ENCODE peak calls at places on chromosome 20, in five cellular contexts. I, J, O, M and P are unnamed samples.

GRCh38 chr20:43194187-43194586 is 4.5 kb upstream of the PTPRT start:
- DNase-seq in I (no peak), O (no peak), M (no peak), J (no peak), P (no peak)

GRCh38 chr20:53510266-53510665 is 83.4 kb downstream of the ZNF217 start:
- DNase-seq in O (no peak), M (no peak), J (no peak), I (no peak), P (no peak)

GRCh38 chr20:63830821-63831593 is at the start of gene ZBTB46:
- DNase-seq in M (no peak), J (no peak), O (peak; percentile 98), I (no peak), P (peak; percentile 42)

GRCh38 chr20:8587246-8587645 is 455.2 kb downstream of the PLCB1 start:
- DNase-seq in J (no peak), O (no peak), I (peak; percentile 81), M (no peak), P (no peak)

GRCh38 chr20:13149371-13149770 is 71.7 kb upstream of the ISM1 start:
- DNase-seq in M (no peak), I (no peak), J (no peak), O (no peak), P (peak; percentile 2)

GRCh38 chr20:61706562-61706961 is 359.1 kb downstream of the TAF4 start:
- DNase-seq in I (no peak), O (no peak), J (no peak), M (no peak), P (no peak)

GRCh38 chr20:10671850-10672578 is 1.8 kb downstream of the JAG1 start:
- DNase-seq in J (peak; percentile 90), M (no peak), I (peak; percentile 51), O (peak; percentile 15), P (peak; percentile 49)

GRCh38 chr20:43942661-43943285 is 28.1 kb downstream of the TOX2 start:
- DNase-seq in M (no peak), I (peak; percentile 78), O (no peak), J (no peak), P (peak; percentile 76)

GRCh38 chr20:62805711-62806382 is 1.2 kb downstream of the OGFR start:
- DNase-seq in M (peak; percentile 72), I (no peak), O (no peak), J (no peak), P (peak; percentile 39)

GRCh38 chr20:16445482-16445881 is 127.8 kb downstream of the KIF16B start:
- DNase-seq in I (no peak), M (no peak), J (no peak), O (no peak), P (no peak)

GRCh38 chr20:51487525-51488279 is 54.8 kb downstream of the NFATC2 start:
- DNase-seq in M (no peak), J (no peak), I (peak; percentile 50), O (peak; percentile 24), P (peak; percentile 75)

GRCh38 chr20:44526129-44526528 is 4.3 kb upstream of the SERINC3 start:
- DNase-seq in J (peak; percentile 49), O (no peak), M (no peak), I (peak; percentile 45), P (peak; percentile 77)

GRCh38 chr20:45343867-45344721 is 4.1 kb downstream of the SDC4 start:
- DNase-seq in J (peak; percentile 88), O (peak; percentile 68), M (no peak), I (peak; percentile 86), P (peak; percentile 93)

GRCh38 chr20:7195704-7196103 is 428.2 kb downstream of the BMP2 start:
- DNase-seq in O (no peak), I (peak; percentile 83), J (no peak), M (no peak), P (peak; percentile 30)

GRCh38 chr20:29497261-29497671 is 1760.2 kb upstream of the DEFB115 start:
- DNase-seq in O (peak; percentile 73), I (no peak), J (no peak), M (no peak), P (peak; percentile 70)

DNA sequence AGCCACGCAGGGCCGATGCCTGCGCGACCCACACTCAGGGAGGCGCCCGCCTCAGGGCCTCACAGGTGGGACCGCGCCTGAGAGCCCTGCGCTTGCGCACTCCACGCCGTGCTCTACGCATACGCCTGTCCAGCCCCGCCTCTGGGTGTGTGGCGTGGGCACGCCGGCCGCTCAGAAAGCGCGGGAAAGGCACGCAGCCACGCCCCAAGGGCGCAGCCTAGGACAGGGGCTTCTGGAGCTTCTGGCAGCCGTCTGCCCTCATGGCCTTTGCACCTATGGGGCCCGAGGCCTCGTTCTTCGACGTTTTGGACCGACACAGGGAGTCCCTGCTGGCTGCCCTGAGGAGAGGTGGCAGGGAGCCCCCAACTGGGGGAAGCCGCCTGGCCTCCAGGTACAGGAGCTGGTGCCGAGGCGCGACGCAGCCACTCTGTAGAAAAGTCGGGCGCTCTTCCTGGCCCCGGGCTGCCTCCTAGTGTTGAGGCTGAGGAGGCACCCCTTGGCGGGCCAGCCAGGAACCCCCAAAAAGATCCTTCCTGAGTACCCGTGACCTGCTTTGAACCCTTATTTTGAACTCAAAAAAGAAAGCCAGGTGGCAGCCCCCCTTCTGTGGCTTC is at the start of gene SPO11:
- DNase-seq in O (peak; percentile 78), M (no peak), J (no peak), I (no peak), P (no peak)
- H3K4me1 ChIP-seq in O (peaks cover 7% of the 10 kb centered on the region), M (peaks cover 6% of the 10 kb centered on the region), J (no peaks in the 10 kb centered on the region), I (no peaks in the 10 kb centered on the region), P (no peaks in the 10 kb centered on the region)

GRCh38 chr20:17499041-17499440 is 32.1 kb downstream of the BFSP1 start:
- DNase-seq in J (no peak), I (no peak), O (no peak), M (no peak), P (no peak)
- H3K4me1 ChIP-seq in J (no peaks in the 10 kb centered on the region), I (no peaks in the 10 kb centered on the region), O (no peaks in the 10 kb centered on the region), M (no peaks in the 10 kb centered on the region), P (no peaks in the 10 kb centered on the region)

GRCh38 chr20:6014957-6015356 is 38.9 kb downstream of the LRRN4 start:
- DNase-seq in J (no peak), O (no peak), M (no peak), I (no peak), P (no peak)

GRCh38 chr20:6012166-6012565 is 41.7 kb downstream of the LRRN4 start:
- DNase-seq in M (no peak), J (no peak), I (no peak), O (no peak), P (no peak)

GRCh38 chr20:6017467-6017866 is 36.4 kb downstream of the LRRN4 start:
- DNase-seq in M (no peak), O (no peak), J (no peak), I (no peak), P (no peak)

GRCh38 chr20:6014017-6014416 is 39.8 kb downstream of the LRRN4 start:
- DNase-seq in O (peak; percentile 22), I (no peak), M (no peak), J (no peak), P (no peak)

DNA sequence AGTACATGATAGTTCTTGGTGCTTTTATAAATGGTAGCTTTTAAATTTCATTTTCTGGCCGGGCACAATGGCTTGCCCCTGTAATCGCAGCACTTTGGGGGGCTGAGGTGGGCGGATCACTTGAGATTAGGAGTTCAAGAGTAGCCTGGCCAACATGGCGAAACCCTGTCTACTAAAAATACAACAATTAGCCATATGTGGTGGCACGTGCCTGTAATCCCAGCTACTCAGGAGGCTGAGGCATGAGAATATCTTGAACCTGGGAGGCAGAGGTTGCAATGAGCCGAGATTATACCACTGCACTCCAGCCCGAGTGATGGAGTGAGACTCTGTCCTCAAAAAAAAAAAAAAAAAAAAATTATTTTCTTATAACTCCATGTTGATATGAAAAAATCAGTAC is 36.0 kb downstream of the LRRN4 start:
- DNase-seq in I (no peak), M (no peak), J (no peak), O (no peak), P (no peak)
- H3K4me1 ChIP-seq in I (no peaks in the 10 kb centered on the region), M (no peaks in the 10 kb centered on the region), J (no peaks in the 10 kb centered on the region), O (peaks cover 3% of the 10 kb centered on the region), P (no peaks in the 10 kb centered on the region)

GRCh38 chr20:41425180-41425884 is 58.7 kb upstream of the EMILIN3 start:
- DNase-seq in O (peak; percentile 77), M (no peak), I (no peak), J (no peak), P (peak; percentile 83)

GRCh38 chr20:41427833-41428232 is 61.2 kb upstream of the EMILIN3 start:
- DNase-seq in M (no peak), I (no peak), O (no peak), J (no peak), P (no peak)

GRCh38 chr20:41426976-41427375 is 60.4 kb upstream of the EMILIN3 start:
- DNase-seq in M (no peak), I (no peak), O (no peak), J (no peak), P (no peak)

GRCh38 chr20:41426361-41426900 is 59.8 kb upstream of the EMILIN3 start:
- DNase-seq in M (no peak), J (no peak), I (no peak), O (no peak), P (no peak)

DNA sequence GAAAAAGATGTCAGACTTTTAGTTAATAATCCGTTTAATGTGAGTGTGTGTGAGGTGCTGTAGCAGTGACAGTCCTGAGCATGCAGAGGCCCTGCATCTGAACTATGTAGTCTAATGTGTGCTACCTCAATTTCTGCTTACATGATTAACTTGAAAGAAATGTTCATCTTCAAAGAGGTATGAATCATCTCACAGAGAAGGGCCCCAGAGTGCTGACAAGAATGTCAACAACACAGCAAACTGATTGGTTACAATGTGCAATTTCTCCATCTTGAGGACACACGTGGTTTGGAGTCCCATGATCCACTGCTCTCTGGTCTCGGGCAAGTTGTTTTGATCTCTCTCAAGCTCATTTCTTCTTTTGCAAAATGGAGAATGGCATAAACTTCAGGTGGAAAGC is 61.7 kb upstream of the EMILIN3 start:
- DNase-seq in I (no peak), M (no peak), O (peak; percentile 41), J (no peak), P (peak; percentile 52)
- H3K4me1 ChIP-seq in I (no peaks in the 10 kb centered on the region), M (no peaks in the 10 kb centered on the region), O (peaks cover 4% of the 10 kb centered on the region), J (no peaks in the 10 kb centered on the region), P (no peaks in the 10 kb centered on the region)